ENCODE peak calls at places on chromosome 1, in seven cellular contexts. One of them, this sample, is unnamed.
A peak's percentile ranks its signal among the peaks of the same experiment; 100 is the strongest.

GRCh38 chr1:91747666-91748065 is 138.3 kb downstream of the TGFBR3 start:
- DNase-seq in kidney: no peak
- DNase-seq in cardiac muscle cell: no peak
- DNase-seq in ovary: peak; percentile 16
- DNase-seq in A549: no peak
- DNase-seq in esophagus squamous epithelium: no peak
- DNase-seq in SJCRH30: no peak
- DNase-seq in this sample: no peak

GRCh38 chr1:203082571-203083462 is 3.0 kb downstream of the MYOG start:
- DNase-seq in kidney: no peak
- DNase-seq in cardiac muscle cell: no peak
- DNase-seq in ovary: no peak
- DNase-seq in A549: no peak
- DNase-seq in esophagus squamous epithelium: no peak
- DNase-seq in SJCRH30: peak; percentile 4
- DNase-seq in this sample: no peak

GRCh38 chr1:167599839-167600581 is 30.0 kb upstream of the RCSD1 start:
- DNase-seq in kidney: no peak
- DNase-seq in cardiac muscle cell: peak; percentile 51
- DNase-seq in ovary: no peak
- DNase-seq in A549: no peak
- DNase-seq in esophagus squamous epithelium: no peak
- DNase-seq in SJCRH30: peak; percentile 9
- DNase-seq in this sample: no peak

GRCh38 chr1:115768549-115768948 is at the start of gene CASQ2:
- DNase-seq in kidney: no peak
- DNase-seq in cardiac muscle cell: no peak
- DNase-seq in ovary: no peak
- DNase-seq in A549: no peak
- DNase-seq in esophagus squamous epithelium: no peak
- DNase-seq in SJCRH30: no peak
- DNase-seq in this sample: no peak

GRCh38 chr1:198167436-198167934 is 10.7 kb downstream of the NEK7 start:
- DNase-seq in kidney: no peak
- DNase-seq in cardiac muscle cell: peak; percentile 67
- DNase-seq in ovary: no peak
- DNase-seq in A549: no peak
- DNase-seq in esophagus squamous epithelium: no peak
- DNase-seq in SJCRH30: no peak
- DNase-seq in this sample: no peak

GRCh38 chr1:203017707-203018106 is 8.6 kb upstream of the PPFIA4 start:
- DNase-seq in kidney: no peak
- DNase-seq in cardiac muscle cell: no peak
- DNase-seq in ovary: no peak
- DNase-seq in A549: no peak
- DNase-seq in esophagus squamous epithelium: no peak
- DNase-seq in SJCRH30: no peak
- DNase-seq in this sample: no peak

GRCh38 chr1:85585845-85586244 is 5.3 kb downstream of the CCN1 start:
- DNase-seq in kidney: no peak
- DNase-seq in cardiac muscle cell: no peak
- DNase-seq in ovary: no peak
- DNase-seq in A549: no peak
- DNase-seq in esophagus squamous epithelium: no peak
- DNase-seq in SJCRH30: no peak
- DNase-seq in this sample: no peak

GRCh38 chr1:233587958-233588799 is 25.7 kb upstream of the KCNK1 start:
- DNase-seq in kidney: peak; percentile 43
- DNase-seq in cardiac muscle cell: peak; percentile 9
- DNase-seq in ovary: no peak
- DNase-seq in A549: no peak
- DNase-seq in esophagus squamous epithelium: no peak
- DNase-seq in SJCRH30: no peak
- DNase-seq in this sample: no peak

GRCh38 chr1:172704003-172704402 is 45.1 kb downstream of the FASLG start:
- DNase-seq in kidney: no peak
- DNase-seq in cardiac muscle cell: no peak
- DNase-seq in ovary: no peak
- DNase-seq in A549: no peak
- DNase-seq in esophagus squamous epithelium: no peak
- DNase-seq in SJCRH30: no peak
- DNase-seq in this sample: no peak

GRCh38 chr1:63651110-63651776 is 58.0 kb downstream of the PGM1 start:
- DNase-seq in kidney: no peak
- DNase-seq in cardiac muscle cell: peak; percentile 54
- DNase-seq in ovary: no peak
- DNase-seq in A549: no peak
- DNase-seq in esophagus squamous epithelium: no peak
- DNase-seq in SJCRH30: no peak
- DNase-seq in this sample: no peak

GRCh38 chr1:110874303-110875215 is 1.6 kb downstream of the CD53 start:
- DNase-seq in kidney: no peak
- DNase-seq in cardiac muscle cell: no peak
- DNase-seq in ovary: no peak
- DNase-seq in A549: no peak
- DNase-seq in esophagus squamous epithelium: no peak
- DNase-seq in SJCRH30: no peak
- DNase-seq in this sample: no peak

GRCh38 chr1:211145944-211146343 is 12.0 kb upstream of the KCNH1 start:
- DNase-seq in kidney: no peak
- DNase-seq in cardiac muscle cell: no peak
- DNase-seq in ovary: no peak
- DNase-seq in A549: no peak
- DNase-seq in esophagus squamous epithelium: no peak
- DNase-seq in SJCRH30: no peak
- DNase-seq in this sample: no peak

GRCh38 chr1:119868176-119868575 is 28.1 kb downstream of the ADAM30 start:
- DNase-seq in kidney: no peak
- DNase-seq in cardiac muscle cell: no peak
- DNase-seq in ovary: no peak
- DNase-seq in A549: no peak
- DNase-seq in esophagus squamous epithelium: no peak
- DNase-seq in SJCRH30: no peak
- DNase-seq in this sample: no peak

GRCh38 chr1:172581779-172582178 is 48.8 kb downstream of the SUCO start:
- DNase-seq in kidney: no peak
- DNase-seq in cardiac muscle cell: no peak
- DNase-seq in ovary: no peak
- DNase-seq in A549: no peak
- DNase-seq in esophagus squamous epithelium: no peak
- DNase-seq in SJCRH30: no peak
- DNase-seq in this sample: no peak

GRCh38 chr1:226643701-226644540 is 95.2 kb downstream of the ITPKB start:
- DNase-seq in kidney: peak; percentile 72
- DNase-seq in cardiac muscle cell: no peak
- DNase-seq in ovary: no peak
- DNase-seq in A549: no peak
- DNase-seq in esophagus squamous epithelium: no peak
- DNase-seq in SJCRH30: no peak
- DNase-seq in this sample: no peak

GRCh38 chr1:226641671-226642231 is 93.2 kb downstream of the STUM start:
- DNase-seq in kidney: peak; percentile 67
- DNase-seq in cardiac muscle cell: no peak
- DNase-seq in ovary: no peak
- DNase-seq in A549: no peak
- DNase-seq in esophagus squamous epithelium: no peak
- DNase-seq in SJCRH30: no peak
- DNase-seq in this sample: no peak

GRCh38 chr1:226643167-226643566 is 94.6 kb downstream of the STUM start:
- DNase-seq in kidney: peak; percentile 63
- DNase-seq in cardiac muscle cell: no peak
- DNase-seq in ovary: no peak
- DNase-seq in A549: no peak
- DNase-seq in esophagus squamous epithelium: no peak
- DNase-seq in SJCRH30: peak; percentile 91
- DNase-seq in this sample: no peak

GRCh38 chr1:226640737-226641136 is 92.2 kb downstream of the STUM start:
- DNase-seq in kidney: peak; percentile 46
- DNase-seq in cardiac muscle cell: no peak
- DNase-seq in ovary: no peak
- DNase-seq in A549: no peak
- DNase-seq in esophagus squamous epithelium: no peak
- DNase-seq in SJCRH30: peak; percentile 81
- DNase-seq in this sample: no peak

GRCh38 chr1:226642421-226642820 is 93.9 kb downstream of the STUM start:
- DNase-seq in kidney: peak; percentile 59
- DNase-seq in cardiac muscle cell: no peak
- DNase-seq in ovary: no peak
- DNase-seq in A549: no peak
- DNase-seq in esophagus squamous epithelium: no peak
- DNase-seq in SJCRH30: no peak
- DNase-seq in this sample: no peak
- H3K4me3 ChIP-seq in kidney: no peak overlapping the region
- H3K4me3 ChIP-seq in cardiac muscle cell: no peak overlapping the region
- H3K4me3 ChIP-seq in ovary: no peak overlapping the region
- H3K4me3 ChIP-seq in A549: no peak overlapping the region
- H3K4me3 ChIP-seq in esophagus squamous epithelium: no peak overlapping the region
- H3K4me3 ChIP-seq in SJCRH30: no peak overlapping the region
- H3K4me3 ChIP-seq in this sample: no peak overlapping the region

GRCh38 chr1:1428174-1428573 is 7.1 kb upstream of the ANKRD65 start:
- DNase-seq in kidney: peak; percentile 65
- DNase-seq in cardiac muscle cell: no peak
- DNase-seq in ovary: no peak
- DNase-seq in A549: no peak
- DNase-seq in esophagus squamous epithelium: no peak
- DNase-seq in SJCRH30: no peak
- DNase-seq in this sample: no peak

GRCh38 chr1:1431845-1432565 is 3.5 kb upstream of the VWA1 start:
- DNase-seq in kidney: peak; percentile 93
- DNase-seq in cardiac muscle cell: peak; percentile 53
- DNase-seq in ovary: peak; percentile 63
- DNase-seq in A549: no peak
- DNase-seq in esophagus squamous epithelium: no peak
- DNase-seq in SJCRH30: peak; percentile 97
- DNase-seq in this sample: no peak

GRCh38 chr1:1430114-1430982 is 5.1 kb upstream of the VWA1 start:
- DNase-seq in kidney: peak; percentile 95
- DNase-seq in cardiac muscle cell: peak; percentile 36
- DNase-seq in ovary: peak; percentile 92
- DNase-seq in A549: no peak
- DNase-seq in esophagus squamous epithelium: no peak
- DNase-seq in SJCRH30: peak; percentile 95
- DNase-seq in this sample: no peak

GRCh38 chr1:1431006-1431844 is 4.3 kb upstream of the VWA1 start:
- DNase-seq in kidney: peak; percentile 79
- DNase-seq in cardiac muscle cell: no peak
- DNase-seq in ovary: no peak
- DNase-seq in A549: no peak
- DNase-seq in esophagus squamous epithelium: no peak
- DNase-seq in SJCRH30: no peak
- DNase-seq in this sample: no peak

DNA sequence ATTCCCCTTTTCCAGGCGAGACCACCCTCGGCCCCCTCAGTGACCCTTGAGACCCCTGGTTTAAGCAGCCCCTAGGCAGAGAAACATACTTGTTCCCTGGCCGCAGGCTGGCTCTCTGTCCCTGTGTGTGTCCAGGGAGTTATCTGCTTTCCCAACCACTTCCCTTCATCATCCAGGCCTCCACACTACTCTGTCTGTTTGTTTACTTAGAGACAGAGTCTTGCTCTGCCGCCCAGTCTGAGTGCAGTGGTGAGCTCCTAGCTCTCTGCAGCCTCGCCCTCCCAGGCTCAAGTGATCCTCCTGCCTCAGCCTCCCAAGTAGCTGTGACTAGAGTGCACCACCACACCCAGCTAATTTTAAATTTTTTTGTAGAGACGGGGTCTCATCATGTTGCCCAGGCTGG is 5.8 kb upstream of the VWA1 start:
- DNase-seq in kidney: peak; percentile 70
- DNase-seq in cardiac muscle cell: no peak
- DNase-seq in ovary: no peak
- DNase-seq in A549: no peak
- DNase-seq in esophagus squamous epithelium: no peak
- DNase-seq in SJCRH30: no peak
- DNase-seq in this sample: no peak
- H3K4me1 ChIP-seq in kidney: peaks cover 22% of the 10 kb centered on the region
- H3K4me1 ChIP-seq in cardiac muscle cell: peaks cover 44% of the 10 kb centered on the region
- H3K4me1 ChIP-seq in ovary: peaks cover 40% of the 10 kb centered on the region
- H3K4me1 ChIP-seq in A549: peaks cover 40% of the 10 kb centered on the region
- H3K4me1 ChIP-seq in esophagus squamous epithelium: peaks cover 62% of the 10 kb centered on the region
- H3K4me1 ChIP-seq in SJCRH30: peaks cover 48% of the 10 kb centered on the region
- H3K4me1 ChIP-seq in this sample: peaks cover 13% of the 10 kb centered on the region

GRCh38 chr1:241637046-241637590 is 3.1 kb downstream of the CHML start:
- DNase-seq in kidney: no peak
- DNase-seq in cardiac muscle cell: no peak
- DNase-seq in ovary: no peak
- DNase-seq in A549: no peak
- DNase-seq in esophagus squamous epithelium: no peak
- DNase-seq in SJCRH30: no peak
- DNase-seq in this sample: no peak
- H3K4me3 ChIP-seq in kidney: no peak overlapping the region
- H3K4me3 ChIP-seq in cardiac muscle cell: no peak overlapping the region
- H3K4me3 ChIP-seq in ovary: no peak overlapping the region
- H3K4me3 ChIP-seq in A549: peak overlapping the region; percentile 74
- H3K4me3 ChIP-seq in esophagus squamous epithelium: no peak overlapping the region
- H3K4me3 ChIP-seq in SJCRH30: no peak overlapping the region
- H3K4me3 ChIP-seq in this sample: no peak overlapping the region

GRCh38 chr1:67427947-67428346 is 2.3 kb downstream of the SERBP1 start:
- DNase-seq in kidney: no peak
- DNase-seq in cardiac muscle cell: no peak
- DNase-seq in ovary: no peak
- DNase-seq in A549: no peak
- DNase-seq in esophagus squamous epithelium: no peak
- DNase-seq in SJCRH30: no peak
- DNase-seq in this sample: no peak

GRCh38 chr1:67431156-67431765 is 1.1 kb upstream of the SERBP1 start:
- DNase-seq in kidney: no peak
- DNase-seq in cardiac muscle cell: no peak
- DNase-seq in ovary: no peak
- DNase-seq in A549: no peak
- DNase-seq in esophagus squamous epithelium: no peak
- DNase-seq in SJCRH30: no peak
- DNase-seq in this sample: no peak

GRCh38 chr1:67429528-67430357 is 459 bp downstream of the SERBP1 start:
- DNase-seq in kidney: peak; percentile 77
- DNase-seq in cardiac muscle cell: peak; percentile 41
- DNase-seq in ovary: no peak
- DNase-seq in A549: no peak
- DNase-seq in esophagus squamous epithelium: no peak
- DNase-seq in SJCRH30: peak; percentile 33
- DNase-seq in this sample: no peak

GRCh38 chr1:67430358-67431155 is at the start of gene SERBP1:
- DNase-seq in kidney: peak; percentile 99
- DNase-seq in cardiac muscle cell: peak; percentile 98
- DNase-seq in ovary: peak; percentile 96
- DNase-seq in A549: peak; percentile 79
- DNase-seq in esophagus squamous epithelium: peak; percentile 67
- DNase-seq in SJCRH30: peak; percentile 97
- DNase-seq in this sample: peak; percentile 96

DNA sequence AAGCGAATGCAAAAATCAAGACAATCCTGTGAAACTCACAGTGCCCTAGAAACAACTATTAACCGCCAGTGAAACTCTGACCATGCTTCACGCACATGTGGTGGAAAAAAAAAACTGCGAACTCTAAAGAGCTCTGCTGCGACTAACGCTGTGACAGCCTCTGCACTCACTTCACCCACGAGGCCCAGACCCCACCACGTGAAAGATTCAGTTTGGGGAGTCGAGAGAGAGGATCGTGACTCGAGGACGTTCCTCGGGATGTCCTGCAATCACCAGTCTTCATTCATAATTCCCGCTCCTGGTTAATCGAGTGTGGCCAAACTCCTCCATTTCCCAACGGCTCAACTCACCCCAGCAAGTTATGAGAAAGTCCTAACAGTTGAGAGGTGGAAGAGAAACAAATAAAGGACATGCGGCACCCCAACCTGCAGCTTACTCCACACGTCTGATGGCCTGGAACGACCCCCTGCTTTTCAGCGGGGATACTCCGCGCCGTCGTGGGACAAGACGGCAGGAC is 1.1 kb downstream of the SERBP1 start:
- DNase-seq in kidney: no peak
- DNase-seq in cardiac muscle cell: peak; percentile 45
- DNase-seq in ovary: no peak
- DNase-seq in A549: no peak
- DNase-seq in esophagus squamous epithelium: no peak
- DNase-seq in SJCRH30: peak; percentile 28
- DNase-seq in this sample: peak; percentile 40
- H3K4me1 ChIP-seq in kidney: no peaks in the 10 kb centered on the region
- H3K4me1 ChIP-seq in cardiac muscle cell: peaks cover 49% of the 10 kb centered on the region
- H3K4me1 ChIP-seq in ovary: peaks cover 2% of the 10 kb centered on the region
- H3K4me1 ChIP-seq in A549: peaks cover 26% of the 10 kb centered on the region
- H3K4me1 ChIP-seq in esophagus squamous epithelium: peaks cover 35% of the 10 kb centered on the region
- H3K4me1 ChIP-seq in SJCRH30: peaks cover 5% of the 10 kb centered on the region
- H3K4me1 ChIP-seq in this sample: peaks cover 34% of the 10 kb centered on the region

This sample was measured in HAP-1.